ENCODE peak calls at places on chromosomes 5 and 9, in ten cellular contexts. One of them, this sample, is unnamed.

GRCh38 chr9:72858089-72858912 is 94.6 kb downstream of the ALDH1A1 start:
- DNase-seq in hepatocyte: peak; percentile 77
- DNase-seq in A673: peak; percentile 11
- DNase-seq in neural progenitor cell: peak; percentile 39
- DNase-seq in astrocyte: no peak
- DNase-seq in GM23248: peak; percentile 54
- DNase-seq in H1: no peak
- DNase-seq in mammary epithelial cell: no peak
- DNase-seq in PC-9: peak; percentile 53
- DNase-seq in fibroblast of lung: peak; percentile 30
- DNase-seq in this sample: no peak

GRCh38 chr9:130638278-130639118 is 25.9 kb upstream of the PRDM12 start:
- DNase-seq in A673: no peak
- DNase-seq in neural progenitor cell: peak; percentile 52
- DNase-seq in PC-9: no peak
- DNase-seq in GM23248: no peak
- DNase-seq in hepatocyte: no peak
- DNase-seq in fibroblast of lung: no peak
- DNase-seq in astrocyte: no peak
- DNase-seq in mammary epithelial cell: no peak
- DNase-seq in H1: no peak
- DNase-seq in this sample: no peak

GRCh38 chr5:34789021-34789531 is 49.9 kb upstream of the TTC23L start:
- DNase-seq in GM23248: peak; percentile 92
- DNase-seq in H1: no peak
- DNase-seq in A673: no peak
- DNase-seq in mammary epithelial cell: peak; percentile 8
- DNase-seq in hepatocyte: no peak
- DNase-seq in neural progenitor cell: no peak
- DNase-seq in astrocyte: peak; percentile 97
- DNase-seq in PC-9: no peak
- DNase-seq in fibroblast of lung: peak; percentile 98
- DNase-seq in this sample: no peak

GRCh38 chr9:121323449-121324151 is 46.5 kb downstream of the STOM start:
- DNase-seq in neural progenitor cell: no peak
- DNase-seq in H1: no peak
- DNase-seq in GM23248: no peak
- DNase-seq in PC-9: no peak
- DNase-seq in hepatocyte: no peak
- DNase-seq in astrocyte: no peak
- DNase-seq in fibroblast of lung: no peak
- DNase-seq in A673: no peak
- DNase-seq in mammary epithelial cell: no peak
- DNase-seq in this sample: no peak

GRCh38 chr9:129554649-129555048 is 66.3 kb downstream of the C9orf50 start:
- DNase-seq in A673: peak; percentile 60
- DNase-seq in H1: no peak
- DNase-seq in hepatocyte: no peak
- DNase-seq in neural progenitor cell: peak; percentile 36
- DNase-seq in mammary epithelial cell: no peak
- DNase-seq in GM23248: no peak
- DNase-seq in fibroblast of lung: no peak
- DNase-seq in astrocyte: no peak
- DNase-seq in PC-9: no peak
- DNase-seq in this sample: no peak

GRCh38 chr5:59264641-59265245 is 628.8 kb downstream of the PDE4D start:
- DNase-seq in H1: no peak
- DNase-seq in neural progenitor cell: peak; percentile 39
- DNase-seq in fibroblast of lung: peak; percentile 14
- DNase-seq in PC-9: no peak
- DNase-seq in GM23248: no peak
- DNase-seq in mammary epithelial cell: peak; percentile 36
- DNase-seq in hepatocyte: no peak
- DNase-seq in A673: no peak
- DNase-seq in astrocyte: peak; percentile 2
- DNase-seq in this sample: no peak

GRCh38 chr5:23274156-23274555 is 233.3 kb upstream of the PRDM9 start:
- DNase-seq in A673: no peak
- DNase-seq in H1: no peak
- DNase-seq in astrocyte: no peak
- DNase-seq in neural progenitor cell: no peak
- DNase-seq in GM23248: no peak
- DNase-seq in mammary epithelial cell: peak; percentile 24
- DNase-seq in fibroblast of lung: no peak
- DNase-seq in PC-9: no peak
- DNase-seq in hepatocyte: no peak
- DNase-seq in this sample: no peak

GRCh38 chr5:181161534-181162175 is 14.3 kb downstream of the OR2V2 start:
- DNase-seq in H1: no peak
- DNase-seq in GM23248: no peak
- DNase-seq in mammary epithelial cell: no peak
- DNase-seq in A673: no peak
- DNase-seq in fibroblast of lung: no peak
- DNase-seq in hepatocyte: no peak
- DNase-seq in PC-9: no peak
- DNase-seq in astrocyte: no peak
- DNase-seq in neural progenitor cell: no peak
- DNase-seq in this sample: no peak

GRCh38 chr5:135246605-135246922 is 152.5 kb downstream of the MACROH2A1 start:
- DNase-seq in H1: no peak
- DNase-seq in PC-9: no peak
- DNase-seq in GM23248: no peak
- DNase-seq in fibroblast of lung: no peak
- DNase-seq in neural progenitor cell: no peak
- DNase-seq in mammary epithelial cell: no peak
- DNase-seq in A673: no peak
- DNase-seq in astrocyte: no peak
- DNase-seq in hepatocyte: no peak
- DNase-seq in this sample: no peak

GRCh38 chr5:39256472-39256871 is 37.1 kb upstream of the FYB1 start:
- DNase-seq in GM23248: peak; percentile 89
- DNase-seq in fibroblast of lung: peak; percentile 78
- DNase-seq in hepatocyte: no peak
- DNase-seq in PC-9: peak; percentile 26
- DNase-seq in astrocyte: peak; percentile 72
- DNase-seq in neural progenitor cell: no peak
- DNase-seq in A673: no peak
- DNase-seq in mammary epithelial cell: peak; percentile 96
- DNase-seq in H1: no peak
- DNase-seq in this sample: no peak

GRCh38 chr5:168659286-168659847 is 80.2 kb upstream of the PANK3 start:
- DNase-seq in neural progenitor cell: no peak
- DNase-seq in H1: no peak
- DNase-seq in astrocyte: no peak
- DNase-seq in PC-9: no peak
- DNase-seq in fibroblast of lung: no peak
- DNase-seq in mammary epithelial cell: no peak
- DNase-seq in A673: no peak
- DNase-seq in hepatocyte: peak; percentile 34
- DNase-seq in GM23248: no peak
- DNase-seq in this sample: no peak

GRCh38 chr5:168661593-168662485 is 82.7 kb upstream of the PANK3 start:
- DNase-seq in mammary epithelial cell: no peak
- DNase-seq in neural progenitor cell: no peak
- DNase-seq in H1: no peak
- DNase-seq in fibroblast of lung: no peak
- DNase-seq in GM23248: no peak
- DNase-seq in A673: no peak
- DNase-seq in PC-9: no peak
- DNase-seq in astrocyte: no peak
- DNase-seq in hepatocyte: no peak
- DNase-seq in this sample: no peak

GRCh38 chr5:168658394-168658793 is 79.2 kb upstream of the PANK3 start:
- DNase-seq in hepatocyte: no peak
- DNase-seq in PC-9: no peak
- DNase-seq in fibroblast of lung: no peak
- DNase-seq in A673: no peak
- DNase-seq in H1: no peak
- DNase-seq in astrocyte: no peak
- DNase-seq in mammary epithelial cell: peak; percentile 75
- DNase-seq in neural progenitor cell: no peak
- DNase-seq in GM23248: no peak
- DNase-seq in this sample: no peak

GRCh38 chr5:168663276-168664004 is 84.3 kb upstream of the PANK3 start:
- DNase-seq in neural progenitor cell: no peak
- DNase-seq in H1: no peak
- DNase-seq in A673: no peak
- DNase-seq in hepatocyte: no peak
- DNase-seq in mammary epithelial cell: no peak
- DNase-seq in fibroblast of lung: no peak
- DNase-seq in GM23248: no peak
- DNase-seq in astrocyte: no peak
- DNase-seq in PC-9: no peak
- DNase-seq in this sample: no peak

GRCh38 chr5:168660691-168661090 is 81.5 kb upstream of the PANK3 start:
- DNase-seq in GM23248: no peak
- DNase-seq in mammary epithelial cell: no peak
- DNase-seq in hepatocyte: no peak
- DNase-seq in neural progenitor cell: no peak
- DNase-seq in PC-9: no peak
- DNase-seq in astrocyte: no peak
- DNase-seq in fibroblast of lung: no peak
- DNase-seq in A673: no peak
- DNase-seq in H1: no peak
- DNase-seq in this sample: no peak
- H3K9me3 ChIP-seq in GM23248: no peaks in the 10 kb centered on the region
- H3K9me3 ChIP-seq in mammary epithelial cell: no peaks in the 10 kb centered on the region
- H3K9me3 ChIP-seq in hepatocyte: no peaks in the 10 kb centered on the region
- H3K9me3 ChIP-seq in neural progenitor cell: no peaks in the 10 kb centered on the region
- H3K9me3 ChIP-seq in PC-9: no peaks in the 10 kb centered on the region
- H3K9me3 ChIP-seq in astrocyte: no peaks in the 10 kb centered on the region
- H3K9me3 ChIP-seq in fibroblast of lung: no peaks in the 10 kb centered on the region
- H3K9me3 ChIP-seq in A673: no peaks in the 10 kb centered on the region
- H3K9me3 ChIP-seq in H1: no peaks in the 10 kb centered on the region
- H3K9me3 ChIP-seq in this sample: no peaks in the 10 kb centered on the region

GRCh38 chr5:149356391-149356790 is 1.5 kb upstream of the PCYOX1L start:
- DNase-seq in H1: no peak
- DNase-seq in astrocyte: no peak
- DNase-seq in GM23248: peak; percentile 50
- DNase-seq in hepatocyte: no peak
- DNase-seq in neural progenitor cell: no peak
- DNase-seq in PC-9: no peak
- DNase-seq in fibroblast of lung: no peak
- DNase-seq in mammary epithelial cell: peak; percentile 38
- DNase-seq in A673: no peak
- DNase-seq in this sample: no peak

GRCh38 chr5:149360262-149360661 is 2.4 kb downstream of the PCYOX1L start:
- DNase-seq in neural progenitor cell: no peak
- DNase-seq in fibroblast of lung: no peak
- DNase-seq in GM23248: no peak
- DNase-seq in H1: no peak
- DNase-seq in astrocyte: no peak
- DNase-seq in hepatocyte: no peak
- DNase-seq in PC-9: no peak
- DNase-seq in A673: no peak
- DNase-seq in mammary epithelial cell: no peak
- DNase-seq in this sample: no peak

GRCh38 chr5:149357370-149358293 is at the start of gene PCYOX1L:
- DNase-seq in neural progenitor cell: peak; percentile 97
- DNase-seq in hepatocyte: peak; percentile 96
- DNase-seq in GM23248: peak; percentile 98
- DNase-seq in mammary epithelial cell: peak; percentile 97
- DNase-seq in A673: peak; percentile 96
- DNase-seq in astrocyte: peak; percentile 89
- DNase-seq in H1: peak; percentile 99
- DNase-seq in PC-9: peak; percentile 96
- DNase-seq in fibroblast of lung: peak; percentile 95
- DNase-seq in this sample: peak; percentile 34

GRCh38 chr5:149358294-149358651 is 427 bp downstream of the PCYOX1L start:
- DNase-seq in hepatocyte: peak; percentile 25
- DNase-seq in neural progenitor cell: no peak
- DNase-seq in A673: no peak
- DNase-seq in fibroblast of lung: no peak
- DNase-seq in mammary epithelial cell: no peak
- DNase-seq in astrocyte: no peak
- DNase-seq in H1: no peak
- DNase-seq in GM23248: peak; percentile 46
- DNase-seq in PC-9: peak; percentile 10
- DNase-seq in this sample: no peak

GRCh38 chr5:149358818-149359217 is 972 bp downstream of the PCYOX1L start:
- DNase-seq in mammary epithelial cell: no peak
- DNase-seq in H1: no peak
- DNase-seq in PC-9: no peak
- DNase-seq in astrocyte: no peak
- DNase-seq in hepatocyte: no peak
- DNase-seq in GM23248: peak; percentile 47
- DNase-seq in A673: no peak
- DNase-seq in neural progenitor cell: no peak
- DNase-seq in fibroblast of lung: no peak
- DNase-seq in this sample: no peak
- H3K4me3 ChIP-seq in mammary epithelial cell: peak overlapping the region; percentile 81
- H3K4me3 ChIP-seq in H1: peak overlapping the region; percentile 68
- H3K4me3 ChIP-seq in PC-9: peak overlapping the region; percentile 86
- H3K4me3 ChIP-seq in astrocyte: peak overlapping the region; percentile 63
- H3K4me3 ChIP-seq in hepatocyte: no peak overlapping the region
- H3K4me3 ChIP-seq in GM23248: peak overlapping the region; percentile 91
- H3K4me3 ChIP-seq in A673: peak overlapping the region; percentile 62
- H3K4me3 ChIP-seq in neural progenitor cell: peak overlapping the region; percentile 91
- H3K4me3 ChIP-seq in fibroblast of lung: peak overlapping the region; percentile 82
- H3K4me3 ChIP-seq in this sample: peak overlapping the region; percentile 86

DNA sequence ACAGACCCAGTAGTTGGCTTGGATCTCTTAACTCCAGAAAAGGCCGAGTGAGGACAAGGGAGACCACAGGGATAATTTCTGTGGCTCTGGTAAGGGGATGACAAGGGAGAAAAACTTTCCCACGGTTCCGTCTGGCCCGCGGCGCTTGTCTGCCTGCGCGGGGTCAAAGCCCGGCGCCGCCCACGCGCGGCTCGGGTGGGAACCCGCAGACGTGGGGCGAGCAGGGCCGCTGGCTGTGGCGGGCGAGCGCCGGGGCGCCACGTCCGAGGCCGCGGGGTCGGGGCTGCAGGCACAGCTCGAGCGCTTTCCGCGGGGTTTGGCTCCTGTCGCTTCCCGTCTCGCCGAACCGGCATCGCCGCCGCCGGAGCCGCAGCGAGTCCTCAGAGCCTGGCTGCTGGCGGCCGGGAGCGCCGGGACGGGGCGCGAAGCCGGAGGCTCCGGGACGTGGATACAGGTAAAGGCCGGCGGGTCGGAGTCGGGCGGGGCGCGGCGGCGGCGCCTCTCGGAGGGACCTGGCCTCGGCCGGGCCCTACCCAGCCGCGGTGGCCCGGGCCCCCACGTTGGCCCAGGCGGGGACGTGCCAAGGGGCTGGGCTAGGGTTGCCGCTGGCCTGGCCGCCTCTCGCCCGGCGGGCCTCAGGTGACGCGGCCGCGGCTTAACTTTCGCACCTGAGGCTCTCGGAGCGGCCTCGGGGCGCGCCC is at the start of gene RNF180:
- DNase-seq in mammary epithelial cell: peak; percentile 42
- DNase-seq in fibroblast of lung: peak; percentile 51
- DNase-seq in A673: peak; percentile 26
- DNase-seq in astrocyte: peak; percentile 36
- DNase-seq in GM23248: peak; percentile 43
- DNase-seq in neural progenitor cell: peak; percentile 78
- DNase-seq in PC-9: no peak
- DNase-seq in H1: peak; percentile 84
- DNase-seq in hepatocyte: peak; percentile 73
- DNase-seq in this sample: no peak
- TF ChIP-seq EZH2 in mammary epithelial cell: no peak
- TF ChIP-seq EZH2 in fibroblast of lung: no peak
- TF ChIP-seq EZH2 in A673: peak; percentile 69
- TF ChIP-seq EZH2 in astrocyte: no peak
- TF ChIP-seq EZH2 in GM23248: no peak
- TF ChIP-seq EZH2 in neural progenitor cell: peak; percentile 80
- TF ChIP-seq EZH2 in PC-9: no peak
- TF ChIP-seq EZH2 in H1: peak; percentile 59
- TF ChIP-seq EZH2 in hepatocyte: peak; percentile 53
- TF ChIP-seq EZH2 in this sample: peak; percentile 86

GRCh38 chr9:122609810-122610209 is 4.7 kb upstream of the OR1Q1 start:
- DNase-seq in A673: no peak
- DNase-seq in GM23248: no peak
- DNase-seq in PC-9: no peak
- DNase-seq in astrocyte: no peak
- DNase-seq in hepatocyte: no peak
- DNase-seq in mammary epithelial cell: no peak
- DNase-seq in neural progenitor cell: no peak
- DNase-seq in H1: no peak
- DNase-seq in fibroblast of lung: no peak
- DNase-seq in this sample: no peak
- H3K9me3 ChIP-seq in A673: no peaks in the 10 kb centered on the region
- H3K9me3 ChIP-seq in GM23248: no peaks in the 10 kb centered on the region
- H3K9me3 ChIP-seq in PC-9: no peaks in the 10 kb centered on the region
- H3K9me3 ChIP-seq in astrocyte: no peaks in the 10 kb centered on the region
- H3K9me3 ChIP-seq in hepatocyte: peaks cover 6% of the 10 kb centered on the region
- H3K9me3 ChIP-seq in mammary epithelial cell: no peaks in the 10 kb centered on the region
- H3K9me3 ChIP-seq in neural progenitor cell: peaks cover 3% of the 10 kb centered on the region
- H3K9me3 ChIP-seq in H1: peaks cover 68% of the 10 kb centered on the region
- H3K9me3 ChIP-seq in fibroblast of lung: no peaks in the 10 kb centered on the region
- H3K9me3 ChIP-seq in this sample: no peaks in the 10 kb centered on the region